ENCODE peak calls at places on chromosomes 6 and 20, in ten cellular contexts. I is pancreas, N is heart left ventricle, E is left ventricle myocardium inferior, Q is RWPE2, U is epithelial cell of esophagus, R is lower leg skin, K is AG10803, D is fibroblast of pulmonary artery, F is heart right ventricle. X is an unnamed sample.

GRCh38 chr6:49540614-49541013 is 9.9 kb upstream of the C6orf141 start:
- DNase-seq in I (no peak), N (no peak), E (no peak), Q (no peak), U (peak), R (no peak), K (no peak), D (no peak), F (no peak), X (no peak)

GRCh38 chr6:20182926-20183521 is 29.2 kb downstream of the MBOAT1 start:
- DNase-seq in I (peak), N (peak), E (peak), Q (peak), U (peak), R (no peak), K (no peak), D (no peak), F (peak), X (peak)

GRCh38 chr6:132684998-132685397 is 26.0 kb upstream of the TAAR1 start:
- DNase-seq in I (no peak), N (no peak), E (no peak), Q (no peak), U (no peak), R (no peak), K (no peak), D (no peak), F (no peak), X (no peak)

GRCh38 chr6:110020888-110021287 is 42.8 kb downstream of the GPR6 start:
- DNase-seq in I (no peak), N (no peak), E (no peak), Q (no peak), U (no peak), R (no peak), K (no peak), D (no peak), F (no peak), X (no peak)

GRCh38 chr6:22970004-22970403 is 400.6 kb downstream of the HDGFL1 start:
- DNase-seq in I (no peak), N (no peak), E (no peak), Q (no peak), U (no peak), R (no peak), K (no peak), D (no peak), F (no peak), X (no peak)

GRCh38 chr20:48189177-48189576 is 403.9 kb upstream of the SULF2 start:
- DNase-seq in I (no peak), N (no peak), E (no peak), Q (no peak), U (peak), R (no peak), K (peak), D (peak), F (no peak), X (peak)

GRCh38 chr6:153702671-153703070 is 336.4 kb upstream of the OPRM1 start:
- DNase-seq in I (no peak), N (no peak), E (no peak), Q (no peak), U (no peak), R (no peak), K (no peak), D (no peak), F (no peak), X (no peak)

GRCh38 chr6:150263765-150264415 is 104.9 kb upstream of the IYD start:
- DNase-seq in I (no peak), N (no peak), E (no peak), Q (no peak), U (no peak), R (no peak), K (no peak), D (no peak), F (no peak), X (no peak)

GRCh38 chr6:144360401-144360800 is 75.3 kb downstream of the UTRN start:
- DNase-seq in I (no peak), N (no peak), E (no peak), Q (no peak), U (no peak), R (no peak), K (no peak), D (no peak), F (no peak), X (no peak)

GRCh38 chr6:3751019-3751729 is at the start of gene PXDC1:
- DNase-seq in I (peak), N (peak), E (no peak), Q (no peak), U (peak), R (no peak), K (no peak), D (peak), F (peak), X (peak)

GRCh38 chr6:154197176-154197850 is 158.3 kb downstream of the OPRM1 start:
- DNase-seq in I (no peak), N (no peak), E (no peak), Q (no peak), U (peak), R (no peak), K (peak), D (peak), F (no peak), X (peak)

GRCh38 chr6:165680975-165681374 is 17.9 kb upstream of the PDE10A start:
- DNase-seq in I (no peak), N (no peak), E (no peak), Q (no peak), U (no peak), R (no peak), K (no peak), D (no peak), F (no peak), X (no peak)

GRCh38 chr20:52684911-52685310 is 287.2 kb upstream of the TSHZ2 start:
- DNase-seq in I (no peak), N (no peak), E (no peak), Q (no peak), U (no peak), R (no peak), K (peak), D (no peak), F (no peak), X (no peak)

GRCh38 chr20:60268502-60268901 is 310.3 kb downstream of the CDH26 start:
- DNase-seq in I (no peak), N (no peak), E (no peak), Q (no peak), U (no peak), R (no peak), K (no peak), D (no peak), F (no peak), X (no peak)

GRCh38 chr6:145036848-145037567 is 698.3 kb downstream of the EPM2A start:
- DNase-seq in I (no peak), N (no peak), E (no peak), Q (no peak), U (peak), R (no peak), K (no peak), D (peak), F (no peak), X (peak)

GRCh38 chr6:156848123-156848522 is 70.9 kb downstream of the ARID1B start:
- DNase-seq in I (no peak), N (no peak), E (no peak), Q (no peak), U (no peak), R (no peak), K (no peak), D (no peak), F (no peak), X (no peak)

GRCh38 chr20:50901301-50901700 is 29.9 kb downstream of the ADNP start:
- DNase-seq in I (no peak), N (no peak), E (no peak), Q (no peak), U (no peak), R (no peak), K (no peak), D (no peak), F (no peak), X (no peak)

GRCh38 chr20:63659370-63659769 is 1.3 kb downstream of the RTEL1 start:
- DNase-seq in I (no peak), N (no peak), E (no peak), Q (no peak), U (no peak), R (no peak), K (no peak), D (no peak), F (no peak), X (no peak)

GRCh38 chr6:165031491-165031890 is 277.9 kb downstream of the C6orf118 start:
- DNase-seq in I (no peak), N (no peak), E (no peak), Q (no peak), U (no peak), R (no peak), K (no peak), D (no peak), F (no peak), X (no peak)

GRCh38 chr6:138539882-138540281 is 40.6 kb upstream of the NHSL1 start:
- DNase-seq in I (no peak), N (no peak), E (no peak), Q (no peak), U (no peak), R (no peak), K (no peak), D (no peak), F (no peak), X (no peak)

GRCh38 chr6:21102624-21103023 is 490.9 kb upstream of the SOX4 start:
- DNase-seq in I (peak), N (no peak), E (no peak), Q (no peak), U (peak), R (no peak), K (no peak), D (no peak), F (no peak), X (no peak)

GRCh38 chr20:49653925-49654324 is 59.8 kb downstream of the B4GALT5 start:
- DNase-seq in I (no peak), N (no peak), E (no peak), Q (no peak), U (no peak), R (no peak), K (no peak), D (no peak), F (no peak), X (no peak)

GRCh38 chr6:11236351-11236750 is 3.9 kb upstream of the NEDD9 start:
- DNase-seq in I (no peak), N (no peak), E (no peak), Q (no peak), U (peak), R (no peak), K (peak), D (no peak), F (no peak), X (peak)

GRCh38 chr6:85912582-85912981 is 269.9 kb upstream of the SYNCRIP start:
- DNase-seq in I (no peak), N (no peak), E (no peak), Q (no peak), U (no peak), R (no peak), K (no peak), D (no peak), F (no peak), X (no peak)

GRCh38 chr6:157487110-157487773 is 106.3 kb downstream of the ZDHHC14 start:
- DNase-seq in I (no peak), N (no peak), E (no peak), Q (no peak), U (peak), R (no peak), K (no peak), D (no peak), F (no peak), X (no peak)

GRCh38 chr20:10637563-10637962 is 36.2 kb downstream of the JAG1 start:
- DNase-seq in I (no peak), N (no peak), E (no peak), Q (no peak), U (no peak), R (no peak), K (no peak), D (no peak), F (no peak), X (peak)

GRCh38 chr20:45946149-45946970 is 11.9 kb downstream of the PCIF1 start:
- DNase-seq in I (peak), N (peak), E (no peak), Q (peak), U (peak), R (peak), K (peak), D (peak), F (no peak), X (peak)

GRCh38 chr20:34535301-34535840 is 19.1 kb downstream of the DYNLRB1 start:
- DNase-seq in I (no peak), N (no peak), E (no peak), Q (peak), U (no peak), R (no peak), K (no peak), D (no peak), F (no peak), X (no peak)

GRCh38 chr6:42354707-42355106 is 97.0 kb downstream of the TRERF1 start:
- DNase-seq in I (no peak), N (no peak), E (no peak), Q (no peak), U (no peak), R (no peak), K (no peak), D (no peak), F (no peak), X (peak)

GRCh38 chr6:105428342-105428957 is 25.6 kb upstream of the PREP start:
- DNase-seq in I (no peak), N (no peak), E (no peak), Q (no peak), U (peak), R (peak), K (peak), D (peak), F (no peak), X (peak)

GRCh38 chr6:52573295-52573694 is 3.6 kb downstream of the TRAM2 start:
- DNase-seq in I (no peak), N (no peak), E (no peak), Q (no peak), U (no peak), R (no peak), K (peak), D (peak), F (no peak), X (peak)

GRCh38 chr20:38551056-38551626 is 29.9 kb upstream of the ADIG start:
- DNase-seq in I (no peak), N (no peak), E (no peak), Q (no peak), U (no peak), R (no peak), K (no peak), D (no peak), F (no peak), X (no peak)

GRCh38 chr20:53773792-53774371 is 180.2 kb upstream of the ZNF217 start:
- DNase-seq in I (no peak), N (no peak), E (no peak), Q (peak), U (peak), R (no peak), K (peak), D (peak), F (no peak), X (peak)

GRCh38 chr6:35164868-35165267 is 23.7 kb upstream of the TCP11 start:
- DNase-seq in I (no peak), N (no peak), E (no peak), Q (no peak), U (no peak), R (no peak), K (no peak), D (no peak), F (no peak), X (no peak)
- H3K4me3 ChIP-seq in I (no peak), N (no peak), E (no peak), Q (no peak), U (no peak), R (no peak), K (no peak), D (no peak), F (no peak), X (no peak)

GRCh38 chr6:84422380-84422968 is 195.0 kb upstream of the CEP162 start:
- DNase-seq in I (peak), N (peak), E (peak), Q (no peak), U (peak), R (no peak), K (no peak), D (peak), F (peak), X (peak)
- TF ChIP-seq CTCF in I (no peak), N (peak), E (peak), Q (peak), U (peak), R (no peak), K (peak), D (peak), F (no peak), X (peak)

GRCh38 chr6:63660737-63661136 is 25.1 kb downstream of the PHF3 start:
- DNase-seq in I (no peak), N (no peak), E (no peak), Q (no peak), U (no peak), R (no peak), K (no peak), D (no peak), F (no peak), X (no peak)

GRCh38 chr6:63663882-63664281 is 28.3 kb downstream of the PHF3 start:
- DNase-seq in I (no peak), N (no peak), E (no peak), Q (no peak), U (no peak), R (no peak), K (no peak), D (peak), F (no peak), X (no peak)

GRCh38 chr6:63661769-63662168 is 26.2 kb downstream of the PHF3 start:
- DNase-seq in I (no peak), N (no peak), E (no peak), Q (no peak), U (no peak), R (no peak), K (no peak), D (no peak), F (no peak), X (no peak)

GRCh38 chr6:63663147-63663877 is 27.7 kb downstream of the PHF3 start:
- DNase-seq in I (no peak), N (no peak), E (no peak), Q (no peak), U (peak), R (no peak), K (peak), D (peak), F (no peak), X (peak)
- H3K4me3 ChIP-seq in I (no peak), N (no peak), E (no peak), Q (no peak), U (no peak), R (no peak), K (no peak), D (no peak), F (no peak), X (no peak)

DNA sequence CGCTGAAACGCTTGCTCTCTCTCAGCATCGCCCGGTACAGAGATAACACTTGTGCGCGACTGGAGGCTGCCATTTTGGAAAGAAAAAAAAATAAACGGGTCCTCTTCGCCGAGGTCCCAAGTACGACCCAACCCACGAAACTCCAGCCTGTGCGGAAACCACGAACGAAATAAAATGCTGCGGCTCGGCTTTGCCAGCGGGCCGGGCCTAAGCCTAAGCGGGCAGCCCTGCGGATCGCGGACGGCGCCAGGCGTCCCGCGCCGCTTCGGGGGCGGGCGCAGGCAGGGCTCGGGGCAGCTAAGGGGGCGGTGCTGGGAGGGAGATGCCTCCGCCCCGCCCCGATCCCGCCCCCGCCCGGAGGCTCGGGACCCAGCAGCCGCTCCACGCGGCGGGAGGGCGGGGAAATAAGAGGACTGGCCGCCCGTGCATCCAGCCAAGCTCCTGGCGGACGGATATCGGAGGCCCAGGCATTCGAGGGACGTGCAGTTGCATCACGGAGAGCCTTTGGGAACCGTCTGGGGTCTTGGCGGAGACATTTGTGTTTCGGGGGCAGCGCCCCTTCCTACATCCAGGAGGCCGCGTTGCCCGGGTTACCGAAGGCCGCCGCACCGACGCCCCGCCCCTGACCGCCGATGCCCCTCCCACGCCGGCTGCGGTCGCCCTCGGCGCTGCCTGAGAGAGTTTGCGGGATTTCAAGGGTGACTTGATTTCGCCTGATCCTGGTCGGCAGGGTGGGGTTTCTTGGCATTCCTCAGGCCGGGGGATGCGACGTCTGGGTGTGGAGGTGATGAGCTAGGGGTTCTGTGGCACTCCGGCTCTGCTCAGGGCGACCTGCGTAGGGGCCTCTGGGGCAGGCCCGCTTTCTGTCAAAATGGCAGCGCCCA is at the start of the genes FARS2 and LYRM4:
- DNase-seq in I (peak), N (peak), E (peak), Q (peak), U (peak), R (peak), K (peak), D (peak), F (peak), X (peak)
- TF ChIP-seq CTCF in I (no peak), N (no peak), E (peak), Q (no peak), U (no peak), R (no peak), K (no peak), D (no peak), F (no peak), X (peak)

GRCh38 chr20:58853466-58853865 is 950 bp downstream of the GNAS start:
- DNase-seq in I (no peak), N (no peak), E (no peak), Q (no peak), U (no peak), R (no peak), K (no peak), D (no peak), F (no peak), X (no peak)
- H3K4me3 ChIP-seq in I (no peak), N (no peak), E (no peak), Q (no peak), U (no peak), R (no peak), K (no peak), D (no peak), F (no peak), X (no peak)

GRCh38 chr6:113879186-113880096 is 22.3 kb downstream of the MARCKS start:
- DNase-seq in I (peak), N (no peak), E (no peak), Q (no peak), U (peak), R (peak), K (peak), D (peak), F (no peak), X (peak)

GRCh38 chr6:113871975-113872374 is 14.8 kb downstream of the MARCKS start:
- DNase-seq in I (no peak), N (no peak), E (no peak), Q (no peak), U (no peak), R (no peak), K (no peak), D (no peak), F (no peak), X (no peak)

GRCh38 chr6:113875470-113875869 is 18.3 kb downstream of the MARCKS start:
- DNase-seq in I (no peak), N (no peak), E (no peak), Q (no peak), U (no peak), R (no peak), K (peak), D (peak), F (no peak), X (peak)

GRCh38 chr6:113873043-113873667 is 16.0 kb downstream of the MARCKS start:
- DNase-seq in I (peak), N (peak), E (peak), Q (no peak), U (no peak), R (peak), K (no peak), D (no peak), F (peak), X (no peak)

GRCh38 chr6:113876654-113877053 is 19.5 kb downstream of the MARCKS start:
- DNase-seq in I (no peak), N (no peak), E (no peak), Q (no peak), U (no peak), R (no peak), K (no peak), D (no peak), F (no peak), X (no peak)
- TF ChIP-seq CTCF in I (no peak), N (no peak), E (no peak), Q (no peak), U (no peak), R (no peak), K (no peak), D (peak), F (no peak), X (peak)